ENCODE peak calls at places on chromosomes 16 and 17, in four cellular contexts. One of them, this sample, is unnamed.

GRCh38 chr17:74545456-74546230 is at the start of gene CD300C:
- DNase-seq in adrenal gland: peak; percentile 48
- DNase-seq in A549: no peak
- DNase-seq in stomach: no peak
- DNase-seq in this sample: peak; percentile 25

GRCh38 chr17:72457712-72458111 is 336.9 kb downstream of the SOX9 start:
- DNase-seq in adrenal gland: no peak
- DNase-seq in A549: no peak
- DNase-seq in stomach: no peak
- DNase-seq in this sample: no peak

GRCh38 chr16:12166271-12166670 is 189.7 kb downstream of the SNX29 start:
- DNase-seq in adrenal gland: no peak
- DNase-seq in A549: no peak
- DNase-seq in stomach: no peak
- DNase-seq in this sample: no peak

GRCh38 chr17:66304304-66305174 is 2.1 kb downstream of the PRKCA start:
- DNase-seq in adrenal gland: no peak
- DNase-seq in A549: peak; percentile 66
- DNase-seq in stomach: no peak
- DNase-seq in this sample: peak; percentile 50

GRCh38 chr17:53006006-53006405 is 816.7 kb upstream of the KIF2B start:
- DNase-seq in adrenal gland: no peak
- DNase-seq in A549: no peak
- DNase-seq in stomach: no peak
- DNase-seq in this sample: no peak

GRCh38 chr16:85460983-85461813 is 151.9 kb upstream of the GSE1 start:
- DNase-seq in adrenal gland: peak; percentile 63
- DNase-seq in A549: peak; percentile 43
- DNase-seq in stomach: no peak
- DNase-seq in this sample: peak; percentile 52

GRCh38 chr17:77320501-77321256 is 179.9 kb downstream of the SEC14L1 start:
- DNase-seq in adrenal gland: peak; percentile 77
- DNase-seq in A549: peak; percentile 52
- DNase-seq in stomach: no peak
- DNase-seq in this sample: no peak

GRCh38 chr17:73068322-73069153 is 23.9 kb downstream of the SLC39A11 start:
- DNase-seq in adrenal gland: no peak
- DNase-seq in A549: peak; percentile 42
- DNase-seq in stomach: no peak
- DNase-seq in this sample: no peak

GRCh38 chr16:3573146-3573815 is 3.9 kb downstream of the NLRC3 start:
- DNase-seq in adrenal gland: no peak
- DNase-seq in A549: no peak
- DNase-seq in stomach: no peak
- DNase-seq in this sample: no peak

GRCh38 chr17:76781056-76781982 is 43.4 kb downstream of the MFSD11 start:
- DNase-seq in adrenal gland: no peak
- DNase-seq in A549: no peak
- DNase-seq in stomach: no peak
- DNase-seq in this sample: peak; percentile 12

GRCh38 chr17:1532836-1533602 is 16.6 kb upstream of the INPP5K start:
- DNase-seq in adrenal gland: no peak
- DNase-seq in A549: peak; percentile 62
- DNase-seq in stomach: no peak
- DNase-seq in this sample: no peak

GRCh38 chr16:62408760-62409159 is 372.5 kb upstream of the CDH8 start:
- DNase-seq in adrenal gland: no peak
- DNase-seq in A549: no peak
- DNase-seq in stomach: no peak
- DNase-seq in this sample: no peak

GRCh38 chr17:79465011-79466006 is 145.5 kb downstream of the RBFOX3 start:
- DNase-seq in adrenal gland: no peak
- DNase-seq in A549: no peak
- DNase-seq in stomach: no peak
- DNase-seq in this sample: no peak

DNA sequence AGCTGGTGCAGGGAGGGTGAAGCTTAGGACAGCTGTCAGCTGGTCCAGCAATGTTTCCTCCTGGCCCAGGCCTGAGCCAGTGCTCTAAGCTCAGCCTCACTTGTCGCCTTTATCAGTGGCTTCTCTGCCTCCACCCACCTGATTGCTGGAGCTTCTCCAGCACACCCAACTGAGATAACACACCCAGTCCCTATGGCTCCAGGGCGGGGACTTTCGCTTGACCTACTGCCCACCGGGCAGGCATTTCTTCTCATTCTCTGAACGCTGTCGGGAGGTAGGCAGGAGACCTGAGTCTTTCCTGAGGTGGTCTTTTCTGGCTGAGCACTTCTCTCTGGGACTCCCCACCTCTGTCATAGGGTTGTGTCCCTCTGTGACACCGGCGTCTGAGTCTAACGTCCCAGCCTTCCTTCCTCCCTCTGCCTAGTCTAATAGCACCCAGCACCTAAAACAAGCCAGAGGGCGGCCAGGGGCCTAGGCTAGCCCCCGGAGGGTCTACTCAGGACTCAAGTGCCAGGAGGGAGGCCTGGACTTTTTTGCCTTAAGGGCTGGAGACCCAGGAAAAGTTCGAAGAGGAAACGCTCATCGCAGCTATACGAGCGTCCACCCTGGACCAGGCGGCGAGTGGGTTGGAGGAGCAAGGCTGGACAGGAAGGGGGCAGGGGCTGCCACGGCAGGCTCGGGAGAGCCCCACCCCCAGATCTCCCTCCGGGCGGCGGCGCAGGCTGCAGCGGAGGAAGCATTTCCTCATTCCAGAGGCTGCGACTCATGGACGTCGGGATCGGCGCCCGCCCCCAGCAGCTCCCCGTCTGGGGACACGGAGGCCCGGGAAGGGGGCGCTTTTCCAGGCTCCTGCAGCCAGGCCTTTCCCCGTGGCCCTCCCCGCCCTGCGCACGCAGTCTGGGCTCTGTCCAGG is 756 bp downstream of the TAX1BP3 start:
- DNase-seq in adrenal gland: peak; percentile 92
- DNase-seq in A549: peak; percentile 90
- DNase-seq in stomach: peak; percentile 91
- DNase-seq in this sample: peak; percentile 92
- TF ChIP-seq CTCF in adrenal gland: no peak
- TF ChIP-seq CTCF in A549: peak; percentile 11
- TF ChIP-seq CTCF in stomach: no peak
- TF ChIP-seq CTCF in this sample: no peak

GRCh38 chr16:35881654-35882053 is 2422.2 kb downstream of the TP53TG3F start:
- DNase-seq in adrenal gland: no peak
- DNase-seq in A549: no peak
- DNase-seq in stomach: no peak
- DNase-seq in this sample: no peak
- H3K9me3 ChIP-seq in adrenal gland: no peaks in the 10 kb centered on the region
- H3K9me3 ChIP-seq in A549: peaks cover 3% of the 10 kb centered on the region
- H3K9me3 ChIP-seq in stomach: peaks cover 5% of the 10 kb centered on the region
- H3K9me3 ChIP-seq in this sample: no peaks in the 10 kb centered on the region

GRCh38 chr17:8630802-8631553 is 453 bp upstream of the MYH10 start:
- DNase-seq in adrenal gland: peak; percentile 99
- DNase-seq in A549: peak; percentile 100
- DNase-seq in stomach: peak; percentile 98
- DNase-seq in this sample: peak; percentile 98
- TF ChIP-seq CTCF in adrenal gland: peak; percentile 36
- TF ChIP-seq CTCF in A549: peak; percentile 13
- TF ChIP-seq CTCF in stomach: peak; percentile 31
- TF ChIP-seq CTCF in this sample: no peak

GRCh38 chr16:31916056-31916488 is 42.5 kb downstream of the ZNF267 start:
- DNase-seq in adrenal gland: no peak
- DNase-seq in A549: peak; percentile 16
- DNase-seq in stomach: no peak
- DNase-seq in this sample: no peak

GRCh38 chr16:31913668-31914067 is 40.1 kb downstream of the ZNF267 start:
- DNase-seq in adrenal gland: no peak
- DNase-seq in A549: no peak
- DNase-seq in stomach: no peak
- DNase-seq in this sample: no peak
- H3K9me3 ChIP-seq in adrenal gland: peaks cover 42% of the 10 kb centered on the region
- H3K9me3 ChIP-seq in A549: peaks cover 94% of the 10 kb centered on the region
- H3K9me3 ChIP-seq in stomach: peaks cover 71% of the 10 kb centered on the region
- H3K9me3 ChIP-seq in this sample: peaks cover 15% of the 10 kb centered on the region

GRCh38 chr16:70252355-70252988 is 732 bp upstream of the EXOSC6 start:
- DNase-seq in adrenal gland: no peak
- DNase-seq in A549: peak; percentile 54
- DNase-seq in stomach: no peak
- DNase-seq in this sample: no peak

GRCh38 chr16:70253291-70254094 is 1.8 kb upstream of the EXOSC6 start:
- DNase-seq in adrenal gland: peak; percentile 50
- DNase-seq in A549: peak; percentile 61
- DNase-seq in stomach: no peak
- DNase-seq in this sample: peak; percentile 46

GRCh38 chr16:70251651-70252354 is at the start of gene EXOSC6:
- DNase-seq in adrenal gland: peak; percentile 92
- DNase-seq in A549: peak; percentile 97
- DNase-seq in stomach: peak; percentile 92
- DNase-seq in this sample: peak; percentile 93

GRCh38 chr16:70254095-70254964 is 2.6 kb upstream of the EXOSC6 start:
- DNase-seq in adrenal gland: no peak
- DNase-seq in A549: no peak
- DNase-seq in stomach: no peak
- DNase-seq in this sample: no peak

GRCh38 chr16:70250748-70251650 is 741 bp downstream of the EXOSC6 start:
- DNase-seq in adrenal gland: peak; percentile 68
- DNase-seq in A549: peak; percentile 61
- DNase-seq in stomach: peak; percentile 52
- DNase-seq in this sample: peak; percentile 52
- TF ChIP-seq CTCF in adrenal gland: peak; percentile 8
- TF ChIP-seq CTCF in A549: no peak
- TF ChIP-seq CTCF in stomach: no peak
- TF ChIP-seq CTCF in this sample: no peak

This sample was measured in colonic mucosa.